ENCODE peak calls at places on chromosomes 6 and 20, in nine cellular contexts. O is heart left ventricle, Z is breast epithelium, C is IMR-90, K is HCT116, I is tibial nerve, B is sigmoid colon, J is endothelial cell of umbilical vein, E is A549. S is an unnamed sample.
A peak's percentile ranks its signal among the peaks of the same experiment; 100 is the strongest.

GRCh38 chr6:168515376-168515775 is 74.4 kb downstream of the SMOC2 start:
- DNase-seq in O (no peak), Z (no peak), C (no peak), K (no peak), I (no peak), B (no peak), J (no peak), E (no peak), S (no peak)

GRCh38 chr20:37914672-37915433 is 11.9 kb downstream of the VSTM2L start:
- DNase-seq in O (no peak), Z (no peak), C (no peak), K (no peak), I (no peak), B (no peak), J (no peak), E (no peak), S (no peak)

GRCh38 chr20:44041001-44041400 is 126.3 kb downstream of the TOX2 start:
- DNase-seq in O (no peak), Z (no peak), C (no peak), K (no peak), I (no peak), B (peak; percentile 8), J (no peak), E (no peak), S (no peak)

GRCh38 chr6:10662207-10662606 is 32.2 kb downstream of the C6orf52 start:
- DNase-seq in O (no peak), Z (no peak), C (no peak), K (no peak), I (no peak), B (no peak), J (no peak), E (no peak), S (no peak)

GRCh38 chr20:57055345-57055744 is 211.1 kb downstream of the BMP7 start:
- DNase-seq in O (no peak), Z (no peak), C (no peak), K (no peak), I (no peak), B (no peak), J (no peak), E (no peak), S (no peak)

GRCh38 chr20:40807094-40807623 is 118.1 kb upstream of the MAFB start:
- DNase-seq in O (no peak), Z (no peak), C (no peak), K (no peak), I (no peak), B (no peak), J (no peak), E (no peak), S (no peak)

GRCh38 chr20:61014486-61014885 is 237.6 kb upstream of the CDH4 start:
- DNase-seq in O (no peak), Z (no peak), C (no peak), K (no peak), I (no peak), B (no peak), J (no peak), E (no peak), S (no peak)

GRCh38 chr6:107466062-107466461 is 6.7 kb upstream of the PDSS2 start:
- DNase-seq in O (no peak), Z (no peak), C (no peak), K (no peak), I (no peak), B (no peak), J (no peak), E (no peak), S (no peak)

GRCh38 chr20:3158968-3159431 is 665 bp downstream of the FASTKD5 start:
- DNase-seq in O (no peak), Z (no peak), C (peak; percentile 25), K (no peak), I (no peak), B (no peak), J (no peak), E (peak; percentile 28), S (peak; percentile 87)

GRCh38 chr6:41033776-41034175 is 5.2 kb downstream of the UNC5CL start:
- DNase-seq in O (no peak), Z (no peak), C (no peak), K (no peak), I (no peak), B (no peak), J (no peak), E (no peak), S (no peak)

GRCh38 chr6:158220786-158221442 is 52.8 kb downstream of the GTF2H5 start:
- DNase-seq in O (peak; percentile 76), Z (peak; percentile 82), C (peak; percentile 78), K (peak; percentile 73), I (peak; percentile 66), B (peak; percentile 89), J (peak; percentile 78), E (peak; percentile 80), S (peak; percentile 87)

GRCh38 chr6:104161960-104162669 is 697.6 kb downstream of the HACE1 start:
- DNase-seq in O (no peak), Z (no peak), C (no peak), K (peak; percentile 10), I (no peak), B (no peak), J (no peak), E (peak; percentile 4), S (no peak)

GRCh38 chr20:48722737-48723191 is 105.0 kb downstream of the PREX1 start:
- DNase-seq in O (no peak), Z (no peak), C (no peak), K (no peak), I (peak; percentile 29), B (peak; percentile 63), J (peak; percentile 33), E (peak; percentile 29), S (peak; percentile 39)

GRCh38 chr6:56531839-56532595 is 110.7 kb downstream of the DST start:
- DNase-seq in O (no peak), Z (no peak), C (no peak), K (no peak), I (no peak), B (no peak), J (no peak), E (no peak), S (no peak)

GRCh38 chr20:23245553-23246128 is 105.0 kb upstream of the NXT1 start:
- DNase-seq in O (peak; percentile 72), Z (no peak), C (peak; percentile 33), K (no peak), I (peak; percentile 57), B (no peak), J (peak; percentile 77), E (peak; percentile 65), S (peak; percentile 76)

GRCh38 chr6:101537917-101538316 is 144.4 kb downstream of the GRIK2 start:
- DNase-seq in O (no peak), Z (no peak), C (peak; percentile 40), K (no peak), I (no peak), B (no peak), J (no peak), E (no peak), S (no peak)

GRCh38 chr6:149457316-149457884 is 27.4 kb downstream of the ZC3H12D start:
- DNase-seq in O (no peak), Z (no peak), C (peak; percentile 59), K (no peak), I (no peak), B (no peak), J (no peak), E (no peak), S (no peak)

GRCh38 chr20:63103402-63104311 is 96.9 kb upstream of the BHLHE23 start:
- DNase-seq in O (no peak), Z (no peak), C (peak; percentile 3), K (no peak), I (no peak), B (no peak), J (no peak), E (peak; percentile 49), S (no peak)

GRCh38 chr6:163964778-163965177 is 550.3 kb downstream of the QKI start:
- DNase-seq in O (no peak), Z (no peak), C (no peak), K (no peak), I (no peak), B (no peak), J (no peak), E (no peak), S (no peak)

GRCh38 chr6:4103929-4104328 is 25.0 kb upstream of the FAM217A start:
- DNase-seq in O (no peak), Z (no peak), C (no peak), K (no peak), I (no peak), B (no peak), J (no peak), E (no peak), S (no peak)

GRCh38 chr20:5863040-5863811 is 87.1 kb downstream of the TRMT6 start:
- DNase-seq in O (no peak), Z (no peak), C (peak; percentile 72), K (no peak), I (no peak), B (no peak), J (peak; percentile 50), E (no peak), S (no peak)
- TF ChIP-seq POLR2A in O (no peak), Z (no peak), C (no peak), K (no peak), I (no peak), B (no peak), J (no peak), E (no peak), S (no peak)

GRCh38 chr6:75605635-75606034 is 4.0 kb downstream of the SENP6 start:
- DNase-seq in O (no peak), Z (no peak), C (no peak), K (no peak), I (no peak), B (no peak), J (no peak), E (no peak), S (no peak)
- TF ChIP-seq POLR2A in O (no peak), Z (no peak), C (no peak), K (no peak), I (no peak), B (no peak), J (no peak), E (no peak), S (no peak)

DNA sequence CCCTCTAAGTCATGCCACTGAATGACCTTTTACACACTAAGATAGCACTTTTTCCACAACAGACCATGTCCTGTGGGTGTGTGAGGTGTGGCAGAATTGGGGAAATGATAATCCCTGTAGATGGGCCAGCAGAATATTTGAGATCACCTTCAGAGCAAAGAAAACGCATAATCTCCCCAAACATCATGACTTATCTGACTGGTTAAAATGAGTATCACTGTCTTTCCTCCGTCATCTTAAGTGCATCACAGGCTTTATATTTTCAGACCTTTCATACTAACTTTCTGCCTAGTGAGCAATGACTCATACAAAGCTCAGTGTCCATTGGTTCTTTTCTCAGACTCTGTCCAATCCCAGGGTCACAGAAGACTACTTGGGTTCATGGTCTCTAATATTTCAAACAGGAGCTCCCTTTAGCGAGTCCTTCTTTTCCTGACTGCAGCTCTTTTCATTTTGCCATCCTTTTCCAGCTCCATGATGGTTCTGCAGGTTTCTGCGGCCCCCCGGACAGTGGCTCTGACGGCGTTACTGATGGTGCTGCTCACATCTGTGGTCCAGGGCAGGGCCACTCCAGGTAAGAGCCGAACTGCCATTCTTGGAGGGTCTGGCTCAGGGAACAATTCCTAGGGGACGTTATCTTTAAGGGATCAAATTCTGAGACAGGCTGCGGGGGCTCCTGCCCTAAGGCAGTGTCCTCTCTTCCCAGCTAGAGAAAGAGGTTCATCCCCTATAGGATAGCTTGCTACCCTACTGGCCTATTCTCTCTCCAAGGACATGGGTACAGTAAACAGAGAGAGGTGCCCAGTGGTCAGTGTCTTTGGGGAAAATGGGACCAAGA is at the start of gene HLA-DPB1:
- DNase-seq in O (peak; percentile 37), Z (no peak), C (peak; percentile 59), K (peak; percentile 52), I (peak; percentile 29), B (no peak), J (peak; percentile 80), E (peak; percentile 36), S (peak; percentile 62)
- TF ChIP-seq POLR2A in O (no peak), Z (no peak), C (no peak), K (no peak), I (no peak), B (no peak), J (no peak), E (no peak), S (no peak)

GRCh38 chr6:73515204-73516101 is 5.4 kb downstream of the EEF1A1 start:
- DNase-seq in O (peak; percentile 45), Z (no peak), C (peak; percentile 88), K (no peak), I (peak; percentile 60), B (peak; percentile 71), J (peak; percentile 84), E (peak; percentile 80), S (peak; percentile 82)
- TF ChIP-seq POLR2A in O (no peak), Z (no peak), C (peak; percentile 80), K (peak; percentile 55), I (no peak), B (no peak), J (peak; percentile 98), E (no peak), S (peak; percentile 50)

S was measured in erythroblast.